ENCODE peak calls at places on chromosomes 2 and 18, in ten cellular contexts. S, P, U, Q, G, C, R, T, I and X are unnamed samples.

GRCh38 chr2:61340242-61340641 is 130.6 kb downstream of the USP34 start:
- DNase-seq in S (no peak), P (no peak), U (peak; percentile 57), Q (no peak), G (peak; percentile 50), C (no peak), R (peak; percentile 27), T (no peak), I (no peak), X (no peak)

GRCh38 chr2:215537621-215538020 is 101.8 kb upstream of the FN1 start:
- DNase-seq in S (no peak), P (no peak), U (no peak), Q (no peak), G (no peak), C (no peak), R (no peak), T (no peak), I (no peak), X (no peak)

GRCh38 chr2:74191596-74192380 is 6.6 kb upstream of the MTHFD2 start:
- DNase-seq in S (no peak), P (no peak), U (no peak), Q (no peak), G (no peak), C (no peak), R (no peak), T (no peak), I (no peak), X (no peak)

GRCh38 chr2:225497175-225497574 is 97.7 kb downstream of the NYAP2 start:
- DNase-seq in S (no peak), P (no peak), U (no peak), Q (no peak), G (no peak), C (no peak), R (no peak), T (no peak), I (no peak), X (no peak)

GRCh38 chr2:224072541-224073188 is 33.6 kb upstream of the SERPINE2 start:
- DNase-seq in S (no peak), P (no peak), U (no peak), Q (no peak), G (no peak), C (no peak), R (no peak), T (no peak), I (no peak), X (no peak)

GRCh38 chr2:205590759-205591158 is 91.5 kb upstream of the NRP2 start:
- DNase-seq in S (no peak), P (no peak), U (peak; percentile 29), Q (no peak), G (no peak), C (no peak), R (peak; percentile 55), T (no peak), I (no peak), X (no peak)

GRCh38 chr2:110114007-110114591 is 1.5 kb downstream of the MALL start:
- DNase-seq in S (no peak), P (no peak), U (peak; percentile 29), Q (no peak), G (peak; percentile 92), C (no peak), R (no peak), T (no peak), I (no peak), X (peak; percentile 24)

GRCh38 chr18:1663879-1664705 is 759.4 kb downstream of the ADCYAP1 start:
- DNase-seq in S (peak; percentile 4), P (peak; percentile 9), U (peak; percentile 15), Q (peak; percentile 75), G (peak; percentile 44), C (peak; percentile 82), R (peak; percentile 9), T (no peak), I (no peak), X (peak; percentile 57)

GRCh38 chr2:148814143-148814852 is 60.7 kb upstream of the KIF5C start:
- DNase-seq in S (no peak), P (no peak), U (peak; percentile 63), Q (no peak), G (no peak), C (no peak), R (peak; percentile 60), T (no peak), I (no peak), X (no peak)

GRCh38 chr2:124339709-124340108 is 314.6 kb downstream of the CNTNAP5 start:
- DNase-seq in S (no peak), P (no peak), U (no peak), Q (no peak), G (no peak), C (no peak), R (no peak), T (no peak), I (no peak), X (no peak)

GRCh38 chr2:136765736-136766323 is 485 bp downstream of the THSD7B start:
- DNase-seq in S (peak; percentile 30), P (peak; percentile 38), U (no peak), Q (peak; percentile 40), G (no peak), C (peak; percentile 51), R (no peak), T (no peak), I (no peak), X (no peak)

GRCh38 chr2:119216994-119217393 is 6.6 kb upstream of the STEAP3 start:
- DNase-seq in S (no peak), P (no peak), U (no peak), Q (no peak), G (no peak), C (no peak), R (no peak), T (no peak), I (no peak), X (no peak)
- TF ChIP-seq CTCF in S (no peak), P (no peak), U (no peak), Q (no peak), G (no peak), C (no peak), R (no peak), T (no peak), I (no peak), X (no peak)

GRCh38 chr2:14909795-14910194 is 277.3 kb downstream of the LRATD1 start:
- DNase-seq in S (no peak), P (no peak), U (no peak), Q (no peak), G (no peak), C (no peak), R (no peak), T (no peak), I (no peak), X (no peak)

GRCh38 chr2:14910659-14911058 is 278.1 kb downstream of the LRATD1 start:
- DNase-seq in S (no peak), P (no peak), U (no peak), Q (no peak), G (no peak), C (no peak), R (no peak), T (no peak), I (no peak), X (no peak)

GRCh38 chr2:14905571-14905970 is 273.1 kb downstream of the LRATD1 start:
- DNase-seq in S (no peak), P (no peak), U (no peak), Q (no peak), G (no peak), C (no peak), R (no peak), T (no peak), I (no peak), X (no peak)

GRCh38 chr2:14903709-14904374 is 271.3 kb downstream of the LRATD1 start:
- DNase-seq in S (peak; percentile 82), P (peak; percentile 78), U (no peak), Q (peak; percentile 70), G (peak; percentile 66), C (peak; percentile 70), R (no peak), T (no peak), I (no peak), X (peak; percentile 79)

DNA sequence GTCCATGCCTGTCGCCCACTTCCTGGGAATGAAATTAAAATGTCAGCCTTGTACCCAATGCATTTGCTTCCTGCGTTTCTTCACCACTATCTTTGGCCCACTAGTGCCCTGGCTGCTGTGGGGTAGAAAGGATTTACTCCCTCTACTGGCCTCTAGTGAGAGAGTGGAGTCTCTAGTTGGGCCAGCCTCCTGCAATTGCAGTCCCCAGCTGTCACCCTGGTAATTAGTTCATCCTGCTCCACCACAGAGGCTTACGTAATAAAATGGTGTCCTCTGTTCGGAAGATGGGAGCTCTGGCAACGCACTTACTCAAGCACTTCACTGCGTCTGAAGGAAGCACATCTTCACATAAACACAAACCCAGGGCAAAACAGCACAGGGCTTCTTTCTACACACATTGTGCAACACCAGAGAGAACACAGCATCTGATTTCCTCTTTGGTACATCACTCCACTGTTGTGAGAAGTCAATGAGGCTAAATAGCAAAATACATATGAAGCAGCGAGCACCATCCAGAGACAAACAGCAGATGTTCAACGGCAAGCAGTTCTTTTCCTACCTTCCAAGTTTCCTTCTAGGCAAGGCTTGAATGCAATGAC is 274.6 kb downstream of the LRATD1 start:
- DNase-seq in S (no peak), P (peak; percentile 8), U (no peak), Q (no peak), G (peak; percentile 18), C (no peak), R (no peak), T (no peak), I (no peak), X (no peak)
- TF ChIP-seq CTCF in S (no peak), P (no peak), U (no peak), Q (no peak), G (no peak), C (no peak), R (no peak), T (no peak), I (peak; percentile 16), X (no peak)

GRCh38 chr2:114022360-114023085 is 132.6 kb downstream of the ACTR3 start:
- DNase-seq in S (no peak), P (no peak), U (peak; percentile 74), Q (no peak), G (peak; percentile 43), C (no peak), R (peak; percentile 72), T (no peak), I (peak; percentile 93), X (no peak)

GRCh38 chr2:114020668-114021067 is 130.8 kb downstream of the ACTR3 start:
- DNase-seq in S (no peak), P (no peak), U (no peak), Q (no peak), G (no peak), C (no peak), R (no peak), T (no peak), I (no peak), X (no peak)

GRCh38 chr2:114027437-114027836 is 137.5 kb downstream of the ACTR3 start:
- DNase-seq in S (no peak), P (no peak), U (no peak), Q (no peak), G (no peak), C (peak; percentile 20), R (no peak), T (no peak), I (no peak), X (no peak)

GRCh38 chr2:114025030-114025429 is 135.1 kb downstream of the ACTR3 start:
- DNase-seq in S (no peak), P (no peak), U (no peak), Q (no peak), G (no peak), C (no peak), R (no peak), T (no peak), I (no peak), X (no peak)
- TF ChIP-seq CTCF in S (no peak), P (no peak), U (no peak), Q (no peak), G (no peak), C (no peak), R (no peak), T (no peak), I (no peak), X (no peak)

GRCh38 chr2:85418132-85419008 is at the start of gene SH2D6:
- DNase-seq in S (peak; percentile 95), P (peak; percentile 92), U (peak; percentile 85), Q (peak; percentile 84), G (peak; percentile 93), C (peak; percentile 91), R (peak; percentile 67), T (peak; percentile 82), I (no peak), X (peak; percentile 90)
- TF ChIP-seq CTCF in S (no peak), P (no peak), U (no peak), Q (no peak), G (no peak), C (no peak), R (no peak), T (no peak), I (no peak), X (no peak)